ENCODE peak calls at places on chromosomes 5 and 9, in four cellular contexts. E is cardiac muscle cell, A is heart left ventricle, H is testis. K is an unnamed sample.

GRCh38 chr5:10034008-10034407 is 215.7 kb downstream of the ATPSCKMT start:
- DNase-seq in E (peak; percentile 73), A (peak; percentile 36), H (no peak), K (no peak)

GRCh38 chr5:115415143-115415491 is 118.7 kb upstream of the CCDC112 start:
- DNase-seq in E (peak; percentile 89), A (no peak), H (no peak), K (peak; percentile 88)

GRCh38 chr5:176895350-176895749 is 3.8 kb downstream of the HK3 start:
- DNase-seq in E (no peak), A (no peak), H (peak; percentile 2), K (no peak)

GRCh38 chr5:97888439-97888838 is 705.4 kb upstream of the RIOK2 start:
- DNase-seq in E (no peak), A (no peak), H (no peak), K (no peak)

GRCh38 chr9:130570200-130570599 is 9.2 kb upstream of the FUBP3 start:
- DNase-seq in E (peak; percentile 46), A (no peak), H (no peak), K (no peak)

GRCh38 chr5:174073088-174073487 is 27.6 kb downstream of the NSG2 start:
- DNase-seq in E (no peak), A (no peak), H (no peak), K (no peak)

GRCh38 chr9:5042661-5043178 is 57.6 kb downstream of the JAK2 start:
- DNase-seq in E (no peak), A (no peak), H (peak; percentile 28), K (no peak)

GRCh38 chr9:38620483-38621433 is at the start of gene ANKRD18A:
- DNase-seq in E (peak; percentile 66), A (peak; percentile 48), H (peak; percentile 86), K (peak; percentile 95)

GRCh38 chr5:139711852-139712171 is 63.7 kb downstream of the CXXC5 start:
- DNase-seq in E (no peak), A (no peak), H (no peak), K (peak; percentile 68)

GRCh38 chr5:53024535-53024934 is 35.4 kb downstream of the ITGA2 start:
- DNase-seq in E (no peak), A (no peak), H (no peak), K (no peak)

GRCh38 chr9:122900791-122901190 is 4.4 kb downstream of the RC3H2 start:
- DNase-seq in E (peak; percentile 16), A (no peak), H (no peak), K (no peak)

GRCh38 chr5:93674138-93674537 is 67.3 kb downstream of the POU5F2 start:
- DNase-seq in E (peak; percentile 6), A (no peak), H (no peak), K (no peak)

GRCh38 chr9:121376214-121376830 is 6.3 kb upstream of the STOM start:
- DNase-seq in E (peak; percentile 55), A (no peak), H (no peak), K (no peak)

GRCh38 chr9:76441551-76442322 is 17.2 kb upstream of the GCNT1 start:
- DNase-seq in E (peak; percentile 25), A (no peak), H (no peak), K (no peak)

GRCh38 chr5:43627028-43627427 is 24.0 kb downstream of the NNT start:
- DNase-seq in E (peak; percentile 77), A (peak; percentile 27), H (peak; percentile 63), K (no peak)

GRCh38 chr5:23704176-23704855 is 196.9 kb downstream of the PRDM9 start:
- DNase-seq in E (no peak), A (no peak), H (no peak), K (no peak)

GRCh38 chr9:112326194-112326593 is 7.2 kb downstream of the PTBP3 start:
- DNase-seq in E (no peak), A (no peak), H (no peak), K (no peak)

GRCh38 chr9:37293664-37294524 is 128.6 kb upstream of the GRHPR start:
- DNase-seq in E (peak; percentile 57), A (no peak), H (no peak), K (no peak)

GRCh38 chr9:115328677-115329076 is 210.7 kb upstream of the TNC start:
- DNase-seq in E (no peak), A (no peak), H (no peak), K (no peak)

GRCh38 chr5:1665231-1665630 is 134.4 kb downstream of the MRPL36 start:
- DNase-seq in E (no peak), A (no peak), H (no peak), K (peak; percentile 39)

GRCh38 chr9:79256691-79257213 is 315.0 kb upstream of the TLE4 start:
- DNase-seq in E (peak; percentile 38), A (no peak), H (no peak), K (no peak)

GRCh38 chr5:171494452-171495121 is 75.1 kb downstream of the FGF18 start:
- DNase-seq in E (peak; percentile 92), A (peak; percentile 70), H (peak; percentile 80), K (peak; percentile 70)

GRCh38 chr9:134063088-134063875 is 4.5 kb downstream of the BRD3 start:
- DNase-seq in E (no peak), A (peak; percentile 14), H (no peak), K (peak; percentile 62)

GRCh38 chr9:124886461-124886860 is 24.5 kb downstream of the ARPC5L start:
- DNase-seq in E (no peak), A (no peak), H (no peak), K (no peak)

GRCh38 chr5:169606279-169606678 is 22.7 kb downstream of the SPDL1 start:
- DNase-seq in E (no peak), A (no peak), H (no peak), K (no peak)

GRCh38 chr5:169607882-169608281 is 24.3 kb downstream of the SPDL1 start:
- DNase-seq in E (no peak), A (no peak), H (no peak), K (no peak)

GRCh38 chr5:169610606-169611005 is 26.5 kb upstream of the DOCK2 start:
- DNase-seq in E (peak; percentile 4), A (no peak), H (no peak), K (no peak)

GRCh38 chr5:169609716-169610115 is 26.1 kb downstream of the SPDL1 start:
- DNase-seq in E (peak; percentile 75), A (no peak), H (peak; percentile 84), K (no peak)
- H3K9me3 ChIP-seq in E (no peaks in the 10 kb centered on the region), A (peaks cover 8% of the 10 kb centered on the region), H (no peaks in the 10 kb centered on the region), K (no peaks in the 10 kb centered on the region)

DNA sequence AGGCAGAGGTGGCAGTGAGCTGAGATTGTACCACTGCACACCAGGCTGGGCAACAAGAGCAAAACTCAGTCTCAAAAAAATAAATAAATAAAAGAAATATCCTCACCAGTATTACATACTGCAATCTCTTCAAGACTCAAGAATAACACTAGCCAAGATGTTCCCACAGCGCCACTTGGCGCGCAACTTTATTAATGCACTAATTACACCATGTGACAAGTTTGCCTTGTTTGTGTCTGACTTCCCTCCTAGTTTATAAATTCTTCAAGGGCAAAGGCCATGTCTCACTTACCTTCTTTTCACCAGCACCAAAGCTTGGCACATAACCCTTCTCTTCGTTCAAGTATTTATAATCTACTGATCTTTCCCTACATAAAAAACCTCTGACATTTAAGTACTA is 4.8 kb downstream of the SKP1 start:
- DNase-seq in E (no peak), A (no peak), H (no peak), K (no peak)
- H3K4me3 ChIP-seq in E (no peak overlapping the region), A (no peak overlapping the region), H (no peak overlapping the region), K (no peak overlapping the region)

DNA sequence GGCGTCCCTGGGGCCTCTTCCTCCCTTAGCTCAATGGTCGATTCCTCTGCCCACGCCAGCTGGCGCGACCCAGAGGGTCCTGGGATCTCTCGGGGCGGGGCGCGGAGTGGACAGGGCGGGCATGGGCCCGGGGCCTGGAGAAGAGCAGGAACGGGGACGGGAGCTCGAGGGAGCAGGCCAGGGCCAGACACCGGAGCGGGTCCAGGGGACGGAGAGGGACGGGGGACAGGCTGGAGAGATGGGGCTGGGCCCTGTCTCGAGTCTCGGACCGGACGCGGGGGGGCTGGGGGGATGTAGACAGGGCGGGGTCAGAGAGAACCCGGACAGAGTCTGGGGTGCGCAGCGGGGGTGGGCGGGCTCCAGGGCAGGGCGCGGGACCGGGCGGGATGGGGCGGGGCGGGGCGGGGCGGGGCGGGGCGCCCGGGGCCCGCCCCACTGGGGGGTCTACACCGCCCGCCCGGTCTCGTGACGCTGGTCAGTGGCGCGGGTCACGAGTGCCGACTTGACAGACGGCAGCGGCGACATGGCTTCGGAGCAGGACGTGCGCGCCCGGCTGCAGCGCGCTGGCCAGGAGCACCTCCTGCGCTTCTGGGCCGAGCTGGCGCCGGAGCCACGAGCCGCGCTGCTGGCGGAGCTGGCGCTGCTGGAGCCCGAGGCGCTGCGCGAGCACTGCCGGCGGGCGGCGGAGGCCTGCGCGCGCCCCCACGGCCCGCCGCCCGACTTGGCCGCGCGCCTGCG is at the start of gene UAP1L1:
- DNase-seq in E (peak; percentile 65), A (peak; percentile 85), H (peak; percentile 80), K (peak; percentile 93)
- H3K4me1 ChIP-seq in E (no peaks in the 10 kb centered on the region), A (peaks cover 8% of the 10 kb centered on the region), H (peaks cover 17% of the 10 kb centered on the region), K (peaks cover 14% of the 10 kb centered on the region)

GRCh38 chr5:167918492-167919267 is 372.8 kb upstream of the WWC1 start:
- DNase-seq in E (no peak), A (no peak), H (peak; percentile 21), K (no peak)

GRCh38 chr5:167916706-167917105 is 374.7 kb upstream of the WWC1 start:
- DNase-seq in E (peak; percentile 55), A (peak; percentile 26), H (peak; percentile 36), K (no peak)

GRCh38 chr5:167916261-167916660 is 375.2 kb upstream of the WWC1 start:
- DNase-seq in E (peak; percentile 9), A (no peak), H (no peak), K (no peak)

GRCh38 chr5:167908596-167908995 is 382.8 kb upstream of the WWC1 start:
- DNase-seq in E (no peak), A (no peak), H (no peak), K (no peak)

GRCh38 chr5:167912944-167913343 is 378.5 kb upstream of the WWC1 start:
- DNase-seq in E (peak; percentile 42), A (no peak), H (no peak), K (no peak)
- H3K9me3 ChIP-seq in E (no peaks in the 10 kb centered on the region), A (no peaks in the 10 kb centered on the region), H (no peaks in the 10 kb centered on the region), K (no peaks in the 10 kb centered on the region)

GRCh38 chr5:73441377-73441776 is 7.2 kb downstream of the FOXD1 start:
- DNase-seq in E (no peak), A (no peak), H (no peak), K (no peak)

GRCh38 chr5:73444499-73445432 is 3.8 kb downstream of the FOXD1 start:
- DNase-seq in E (no peak), A (no peak), H (no peak), K (no peak)

GRCh38 chr5:73443725-73444498 is 4.7 kb downstream of the FOXD1 start:
- DNase-seq in E (no peak), A (no peak), H (no peak), K (no peak)

GRCh38 chr5:73442152-73442860 is 6.3 kb downstream of the FOXD1 start:
- DNase-seq in E (no peak), A (no peak), H (no peak), K (no peak)

DNA sequence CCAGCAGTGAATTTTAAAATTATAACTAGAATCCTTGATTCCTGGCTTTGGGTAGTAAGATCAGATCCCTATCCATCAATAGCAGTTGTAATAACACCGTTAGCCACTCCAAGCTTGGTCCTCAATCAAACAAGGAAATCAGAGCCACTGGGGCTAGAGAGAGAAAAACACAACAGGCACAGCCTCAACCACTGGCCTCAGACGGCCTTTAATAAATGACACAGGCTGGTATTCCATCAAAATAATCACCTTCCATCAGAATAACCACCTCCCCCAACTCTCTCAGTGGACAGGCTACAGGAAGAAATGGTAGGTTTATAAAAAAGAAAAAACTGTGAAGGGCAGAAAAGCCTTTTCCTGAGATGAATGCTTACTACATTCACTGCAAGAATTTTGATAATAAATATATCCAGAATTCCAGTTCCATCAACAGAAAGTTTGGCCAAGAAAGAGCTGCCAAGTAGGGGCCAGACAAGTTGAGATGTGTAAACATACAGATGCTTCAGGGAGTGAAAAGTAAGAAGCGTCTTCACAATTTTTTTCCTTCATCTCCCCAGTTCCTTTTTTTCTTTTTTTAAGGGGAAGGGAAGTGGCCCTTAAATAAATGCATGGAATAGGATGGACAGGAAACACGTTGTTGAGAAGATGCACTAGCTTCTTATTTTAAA is 5.5 kb downstream of the FOXD1 start:
- DNase-seq in E (no peak), A (no peak), H (no peak), K (no peak)
- H3K4me3 ChIP-seq in E (no peak overlapping the region), A (no peak overlapping the region), H (no peak overlapping the region), K (no peak overlapping the region)